ENCODE peak calls at places on chromosomes 4 and X, in eight cellular contexts. J, D, L, U, G, X, C and S are unnamed samples.

GRCh38 chr4:41505161-41505653 is 32.8 kb upstream of the LIMCH1 start:
- DNase-seq in G (no peak), D (peak; percentile 45), U (no peak), J (no peak), C (no peak), X (no peak), L (no peak), S (no peak)

GRCh38 chrX:40272786-40273185 is 175.0 kb upstream of the BCOR start:
- DNase-seq in D (no peak), J (no peak), X (no peak), C (no peak), U (no peak), L (no peak), G (no peak), S (no peak)

GRCh38 chrX:12887141-12887540 is 19.3 kb upstream of the TLR8 start:
- DNase-seq in D (no peak), J (no peak), C (no peak), U (no peak), G (no peak), X (no peak), L (no peak), S (no peak)

GRCh38 chr4:175412744-175413143 is 399.3 kb downstream of the GPM6A start:
- DNase-seq in G (no peak), L (no peak), U (no peak), X (no peak), D (peak; percentile 12), J (no peak), C (no peak), S (peak; percentile 93)

GRCh38 chrX:115018944-115019343 is 1.5 kb upstream of the IL13RA2 start:
- DNase-seq in D (peak; percentile 34), C (no peak), L (no peak), J (no peak), U (no peak), X (no peak), G (no peak), S (no peak)

GRCh38 chr4:119165767-119166166 is 30.1 kb downstream of the MYOZ2 start:
- DNase-seq in X (no peak), G (no peak), D (no peak), L (no peak), J (no peak), C (no peak), U (no peak), S (no peak)

GRCh38 chr4:146520894-146521542 is 722 bp downstream of the SLC10A7 start:
- DNase-seq in U (no peak), C (peak; percentile 63), L (no peak), G (no peak), J (peak; percentile 7), D (peak; percentile 56), X (peak; percentile 22), S (peak; percentile 40)

GRCh38 chrX:136694491-136695087 is 46.6 kb downstream of the CD40LG start:
- DNase-seq in U (no peak), L (no peak), D (peak; percentile 65), G (no peak), C (peak; percentile 58), J (peak; percentile 74), X (peak; percentile 65), S (peak; percentile 20)

GRCh38 chr4:98577956-98578355 is 80.5 kb downstream of the TSPAN5 start:
- DNase-seq in D (no peak), X (no peak), L (no peak), C (no peak), U (no peak), J (no peak), G (no peak), S (no peak)

GRCh38 chr4:31575504-31575903 is 855.3 kb downstream of the PCDH7 start:
- DNase-seq in C (no peak), X (no peak), D (no peak), J (peak; percentile 32), G (no peak), U (no peak), L (no peak), S (no peak)

GRCh38 chrX:34218063-34218462 is 85.9 kb upstream of the FAM47A start:
- DNase-seq in J (no peak), X (no peak), C (no peak), L (no peak), G (no peak), D (no peak), U (no peak), S (no peak)

GRCh38 chrX:74931214-74931613 is 6.0 kb upstream of the NEXMIF start:
- DNase-seq in J (peak; percentile 5), X (no peak), U (no peak), C (no peak), L (no peak), D (no peak), G (no peak), S (no peak)

GRCh38 chrX:84046403-84046984 is 141.5 kb downstream of the RPS6KA6 start:
- DNase-seq in G (no peak), U (no peak), D (peak; percentile 39), C (peak; percentile 15), X (peak; percentile 25), J (peak; percentile 56), L (no peak), S (no peak)

GRCh38 chrX:153075366-153075765 is 3.1 kb downstream of the PNMA6A start:
- DNase-seq in U (no peak), C (no peak), D (no peak), X (no peak), L (no peak), J (no peak), G (no peak), S (no peak)
- H3K4me3 ChIP-seq in U (no peak overlapping the region), C (no peak overlapping the region), D (no peak overlapping the region), X (no peak overlapping the region), L (no peak overlapping the region), J (no peak overlapping the region), G (no peak overlapping the region), S (no peak overlapping the region)

DNA sequence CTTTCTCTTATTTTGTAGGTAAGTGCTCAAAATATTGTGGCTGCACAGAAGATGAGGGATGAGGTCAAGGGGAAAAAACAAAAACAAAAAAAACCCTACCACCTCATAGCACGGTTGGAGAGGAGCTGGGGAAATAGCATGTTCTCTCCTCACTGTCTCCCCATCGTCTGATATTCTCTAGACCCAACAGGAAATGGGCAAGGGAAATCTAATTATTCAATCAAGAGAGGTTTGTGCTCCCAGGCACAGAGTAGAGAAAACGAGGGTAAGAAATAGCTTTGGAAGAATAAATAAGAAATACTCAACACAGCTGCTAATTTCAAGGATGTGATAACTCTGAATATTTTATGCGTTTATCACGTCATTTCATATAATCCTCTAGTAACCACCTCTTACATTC is 619.2 kb upstream of the GNPDA2 start:
- DNase-seq in X (no peak), J (no peak), U (no peak), D (no peak), C (no peak), L (no peak), G (no peak), S (no peak)
- H3K4me3 ChIP-seq in X (no peak overlapping the region), J (no peak overlapping the region), U (no peak overlapping the region), D (no peak overlapping the region), C (no peak overlapping the region), L (no peak overlapping the region), G (no peak overlapping the region), S (no peak overlapping the region)

DNA sequence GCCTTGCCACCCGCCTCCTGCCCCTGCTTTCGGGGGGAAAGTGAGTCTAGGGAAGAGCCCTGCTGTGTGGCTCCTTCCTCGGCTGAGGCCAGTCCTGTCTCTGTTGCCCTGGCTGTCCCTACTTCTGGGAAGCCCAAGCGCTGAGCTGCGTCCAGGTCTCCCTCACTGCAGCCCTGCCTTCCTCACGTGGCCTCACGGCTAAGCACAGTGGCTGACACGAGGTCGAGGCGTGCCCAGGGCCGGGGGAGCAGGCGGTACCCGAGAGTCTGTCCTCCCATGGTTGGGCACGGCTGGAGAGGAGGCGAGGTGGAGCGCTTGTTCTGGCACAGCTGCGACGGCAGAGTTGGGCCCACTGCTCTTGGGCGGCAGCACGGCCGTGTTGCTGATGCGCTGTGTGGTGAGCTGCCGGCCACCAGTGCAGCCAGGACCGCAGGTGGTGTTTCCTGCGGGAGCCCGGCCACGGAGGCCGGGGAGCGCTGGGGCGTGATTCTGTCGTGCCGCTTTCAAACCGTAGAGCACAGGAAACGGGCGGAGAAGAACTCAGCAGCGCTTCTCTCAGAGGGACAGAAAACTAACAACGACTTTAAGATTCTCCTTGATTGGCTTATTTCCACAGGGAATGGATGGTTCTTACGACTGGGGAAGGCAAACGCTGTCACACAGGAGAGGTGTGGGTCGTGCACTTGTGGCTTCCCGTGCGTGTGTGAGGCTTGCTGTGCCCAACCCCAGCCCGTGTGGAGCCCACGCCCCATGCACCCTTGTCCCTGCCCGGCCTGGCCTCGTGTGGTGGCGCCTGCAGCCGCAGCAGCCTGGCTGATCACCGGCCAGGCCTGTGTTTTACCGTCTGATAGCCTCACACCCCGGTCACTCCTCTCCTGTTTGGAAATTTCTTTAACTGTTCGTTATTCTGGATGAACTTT is 21.4 kb downstream of the MAEA start:
- DNase-seq in C (peak; percentile 73), U (no peak), J (no peak), G (peak; percentile 48), X (peak; percentile 51), D (no peak), L (no peak), S (no peak)
- H3K4me3 ChIP-seq in C (peak overlapping the region; percentile 30), U (peak overlapping the region; percentile 11), J (no peak overlapping the region), G (no peak overlapping the region), X (no peak overlapping the region), D (no peak overlapping the region), L (no peak overlapping the region), S (no peak overlapping the region)

DNA sequence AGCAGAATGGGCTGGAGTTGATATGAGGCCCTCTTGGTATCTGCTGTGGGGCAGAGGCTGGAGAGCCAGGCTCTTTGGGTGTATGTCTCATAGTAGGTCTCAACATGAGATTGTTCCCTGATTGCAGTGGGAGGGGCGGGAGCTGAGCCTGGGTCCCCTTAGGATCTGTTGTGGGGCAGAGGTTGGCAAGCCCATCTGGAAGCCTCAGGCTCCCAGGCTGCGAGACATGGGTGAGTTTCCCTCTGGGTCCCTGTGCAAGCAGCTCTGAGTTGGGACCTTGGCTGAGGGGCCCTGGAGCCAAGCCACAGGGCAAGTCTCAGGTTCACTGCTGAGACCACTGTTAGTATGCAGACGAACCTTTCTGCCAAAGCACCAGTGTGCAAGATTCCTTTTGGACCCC is 201.9 kb downstream of the ARHGAP10 start:
- DNase-seq in G (no peak), J (no peak), D (no peak), U (no peak), L (no peak), X (no peak), C (no peak), S (no peak)
- H3K4me3 ChIP-seq in G (no peak overlapping the region), J (no peak overlapping the region), D (no peak overlapping the region), U (no peak overlapping the region), L (no peak overlapping the region), X (no peak overlapping the region), C (no peak overlapping the region), S (no peak overlapping the region)

GRCh38 chr4:187127456-187127855 is 403.8 kb upstream of the FAT1 start:
- DNase-seq in G (no peak), D (no peak), J (no peak), U (no peak), X (no peak), L (no peak), C (no peak), S (no peak)

GRCh38 chr4:187128971-187129370 is 405.3 kb upstream of the FAT1 start:
- DNase-seq in G (no peak), J (no peak), D (no peak), X (no peak), U (no peak), C (no peak), L (no peak), S (peak; percentile 20)

GRCh38 chr4:187125062-187125461 is 401.4 kb upstream of the FAT1 start:
- DNase-seq in C (no peak), J (no peak), U (no peak), G (no peak), D (no peak), L (no peak), X (no peak), S (no peak)

GRCh38 chr4:187128226-187128625 is 404.6 kb upstream of the FAT1 start:
- DNase-seq in L (no peak), C (no peak), J (no peak), U (no peak), X (no peak), D (no peak), G (no peak), S (peak; percentile 20)

GRCh38 chr4:187124311-187124710 is 400.7 kb upstream of the FAT1 start:
- DNase-seq in C (no peak), D (no peak), L (no peak), X (no peak), U (no peak), J (no peak), G (no peak), S (no peak)
- H3K4me3 ChIP-seq in C (no peak overlapping the region), D (no peak overlapping the region), L (no peak overlapping the region), X (no peak overlapping the region), U (no peak overlapping the region), J (no peak overlapping the region), G (no peak overlapping the region), S (no peak overlapping the region)